ENCODE peak calls at places on chromosomes 7 and 10, in four cellular contexts. One of them, this sample, is unnamed.

GRCh38 chr10:82150123-82150900 is 275.3 kb downstream of the NRG3 start:
- DNase-seq in coronary artery: no peak
- DNase-seq in GM12865: peak; percentile 39
- DNase-seq in SK-N-SH: peak; percentile 32
- DNase-seq in this sample: peak; percentile 89

GRCh38 chr7:155763721-155764431 is 48.4 kb downstream of the SHH start:
- DNase-seq in coronary artery: no peak
- DNase-seq in GM12865: peak; percentile 73
- DNase-seq in SK-N-SH: no peak
- DNase-seq in this sample: no peak

GRCh38 chr10:458466-458865 is 231.0 kb downstream of the DIP2C start:
- DNase-seq in coronary artery: peak; percentile 33
- DNase-seq in GM12865: no peak
- DNase-seq in SK-N-SH: no peak
- DNase-seq in this sample: no peak

GRCh38 chr10:91239789-91240188 is 19.3 kb downstream of the PCGF5 start:
- DNase-seq in coronary artery: no peak
- DNase-seq in GM12865: no peak
- DNase-seq in SK-N-SH: no peak
- DNase-seq in this sample: no peak

GRCh38 chr10:103564799-103565365 is 71.4 kb downstream of the NEURL1 start:
- DNase-seq in coronary artery: no peak
- DNase-seq in GM12865: peak; percentile 37
- DNase-seq in SK-N-SH: peak; percentile 83
- DNase-seq in this sample: peak; percentile 57

GRCh38 chr7:121329460-121330052 is 756 bp downstream of the WNT16 start:
- DNase-seq in coronary artery: no peak
- DNase-seq in GM12865: peak; percentile 54
- DNase-seq in SK-N-SH: peak; percentile 78
- DNase-seq in this sample: no peak

GRCh38 chr10:47438857-47439474 is 44.9 kb downstream of the ANXA8 start:
- DNase-seq in coronary artery: no peak
- DNase-seq in GM12865: peak; percentile 28
- DNase-seq in SK-N-SH: peak; percentile 37
- DNase-seq in this sample: peak; percentile 31

GRCh38 chr7:156475179-156475578 is 165.4 kb upstream of the RNF32 start:
- DNase-seq in coronary artery: no peak
- DNase-seq in GM12865: peak; percentile 51
- DNase-seq in SK-N-SH: no peak
- DNase-seq in this sample: no peak

GRCh38 chr7:91267558-91267955 is 3.3 kb downstream of the FZD1 start:
- DNase-seq in coronary artery: no peak
- DNase-seq in GM12865: no peak
- DNase-seq in SK-N-SH: no peak
- DNase-seq in this sample: no peak

GRCh38 chr7:71131256-71131752 is 640 bp upstream of the GALNT17 start:
- DNase-seq in coronary artery: peak; percentile 76
- DNase-seq in GM12865: no peak
- DNase-seq in SK-N-SH: peak; percentile 69
- DNase-seq in this sample: peak; percentile 50

GRCh38 chr7:64946772-64947171 is 43.7 kb downstream of the ZNF273 start:
- DNase-seq in coronary artery: no peak
- DNase-seq in GM12865: no peak
- DNase-seq in SK-N-SH: peak; percentile 87
- DNase-seq in this sample: peak; percentile 34

GRCh38 chr7:114488696-114489095 is 74.1 kb downstream of the FOXP2 start:
- DNase-seq in coronary artery: no peak
- DNase-seq in GM12865: no peak
- DNase-seq in SK-N-SH: no peak
- DNase-seq in this sample: no peak

GRCh38 chr10:89465196-89465595 is 50.8 kb downstream of the IFIT5 start:
- DNase-seq in coronary artery: no peak
- DNase-seq in GM12865: no peak
- DNase-seq in SK-N-SH: no peak
- DNase-seq in this sample: no peak

GRCh38 chr10:65891073-65891981 is 1034.5 kb upstream of the LRRTM3 start:
- DNase-seq in coronary artery: no peak
- DNase-seq in GM12865: peak; percentile 56
- DNase-seq in SK-N-SH: no peak
- DNase-seq in this sample: no peak

GRCh38 chr7:159004411-159004810 is 140.3 kb downstream of the VIPR2 start:
- DNase-seq in coronary artery: no peak
- DNase-seq in GM12865: no peak
- DNase-seq in SK-N-SH: no peak
- DNase-seq in this sample: no peak

GRCh38 chr7:90530263-90530662 is 60.8 kb downstream of the PTTG1IP2 start:
- DNase-seq in coronary artery: no peak
- DNase-seq in GM12865: no peak
- DNase-seq in SK-N-SH: no peak
- DNase-seq in this sample: no peak

GRCh38 chr10:118995739-118996138 is 33.8 kb upstream of the NANOS1 start:
- DNase-seq in coronary artery: no peak
- DNase-seq in GM12865: no peak
- DNase-seq in SK-N-SH: no peak
- DNase-seq in this sample: no peak

GRCh38 chr10:34758447-34758996 is 56.6 kb downstream of the PARD3 start:
- DNase-seq in coronary artery: no peak
- DNase-seq in GM12865: peak; percentile 9
- DNase-seq in SK-N-SH: no peak
- DNase-seq in this sample: no peak

GRCh38 chr7:44212018-44212417 is 11.2 kb downstream of the YKT6 start:
- DNase-seq in coronary artery: no peak
- DNase-seq in GM12865: no peak
- DNase-seq in SK-N-SH: no peak
- DNase-seq in this sample: no peak

GRCh38 chr10:86757110-86757790 is 831 bp downstream of the BMPR1A start:
- DNase-seq in coronary artery: peak; percentile 79
- DNase-seq in GM12865: peak; percentile 19
- DNase-seq in SK-N-SH: no peak
- DNase-seq in this sample: peak; percentile 24

GRCh38 chr7:39400836-39401235 is 165.4 kb upstream of the YAE1 start:
- DNase-seq in coronary artery: no peak
- DNase-seq in GM12865: no peak
- DNase-seq in SK-N-SH: no peak
- DNase-seq in this sample: no peak

GRCh38 chr7:42250411-42250810 is 13.4 kb upstream of the GLI3 start:
- DNase-seq in coronary artery: no peak
- DNase-seq in GM12865: no peak
- DNase-seq in SK-N-SH: no peak
- DNase-seq in this sample: no peak

GRCh38 chr7:43752411-43752810 is 6.1 kb upstream of the BLVRA start:
- DNase-seq in coronary artery: no peak
- DNase-seq in GM12865: no peak
- DNase-seq in SK-N-SH: no peak
- DNase-seq in this sample: no peak

GRCh38 chr10:119494224-119495060 is 48.1 kb downstream of the RGS10 start:
- DNase-seq in coronary artery: no peak
- DNase-seq in GM12865: no peak
- DNase-seq in SK-N-SH: no peak
- DNase-seq in this sample: no peak

GRCh38 chr7:122161628-122162027 is 17.6 kb upstream of the AASS start:
- DNase-seq in coronary artery: no peak
- DNase-seq in GM12865: no peak
- DNase-seq in SK-N-SH: no peak
- DNase-seq in this sample: no peak

GRCh38 chr7:112296416-112296815 is 89.9 kb downstream of the ZNF277 start:
- DNase-seq in coronary artery: no peak
- DNase-seq in GM12865: no peak
- DNase-seq in SK-N-SH: no peak
- DNase-seq in this sample: no peak

GRCh38 chr10:129074939-129075338 is 392.1 kb upstream of the MGMT start:
- DNase-seq in coronary artery: no peak
- DNase-seq in GM12865: no peak
- DNase-seq in SK-N-SH: no peak
- DNase-seq in this sample: no peak

GRCh38 chr7:152661479-152661878 is 14.5 kb downstream of the XRCC2 start:
- DNase-seq in coronary artery: no peak
- DNase-seq in GM12865: no peak
- DNase-seq in SK-N-SH: no peak
- DNase-seq in this sample: no peak

GRCh38 chr10:34124522-34125035 is 690.5 kb downstream of the PARD3 start:
- DNase-seq in coronary artery: no peak
- DNase-seq in GM12865: no peak
- DNase-seq in SK-N-SH: no peak
- DNase-seq in this sample: no peak

GRCh38 chr7:28520074-28521015 is 108.0 kb downstream of the CREB5 start:
- DNase-seq in coronary artery: no peak
- DNase-seq in GM12865: no peak
- DNase-seq in SK-N-SH: no peak
- DNase-seq in this sample: no peak

GRCh38 chr7:138663741-138664710 is 37.1 kb downstream of the SVOPL start:
- DNase-seq in coronary artery: no peak
- DNase-seq in GM12865: no peak
- DNase-seq in SK-N-SH: peak; percentile 42
- DNase-seq in this sample: peak; percentile 12

GRCh38 chr7:87507446-87507845 is 32.0 kb upstream of the ABCB4 start:
- DNase-seq in coronary artery: no peak
- DNase-seq in GM12865: no peak
- DNase-seq in SK-N-SH: no peak
- DNase-seq in this sample: no peak
- TF ChIP-seq CTCF in coronary artery: no peak
- TF ChIP-seq CTCF in GM12865: no peak
- TF ChIP-seq CTCF in SK-N-SH: peak; percentile 20
- TF ChIP-seq CTCF in this sample: no peak

DNA sequence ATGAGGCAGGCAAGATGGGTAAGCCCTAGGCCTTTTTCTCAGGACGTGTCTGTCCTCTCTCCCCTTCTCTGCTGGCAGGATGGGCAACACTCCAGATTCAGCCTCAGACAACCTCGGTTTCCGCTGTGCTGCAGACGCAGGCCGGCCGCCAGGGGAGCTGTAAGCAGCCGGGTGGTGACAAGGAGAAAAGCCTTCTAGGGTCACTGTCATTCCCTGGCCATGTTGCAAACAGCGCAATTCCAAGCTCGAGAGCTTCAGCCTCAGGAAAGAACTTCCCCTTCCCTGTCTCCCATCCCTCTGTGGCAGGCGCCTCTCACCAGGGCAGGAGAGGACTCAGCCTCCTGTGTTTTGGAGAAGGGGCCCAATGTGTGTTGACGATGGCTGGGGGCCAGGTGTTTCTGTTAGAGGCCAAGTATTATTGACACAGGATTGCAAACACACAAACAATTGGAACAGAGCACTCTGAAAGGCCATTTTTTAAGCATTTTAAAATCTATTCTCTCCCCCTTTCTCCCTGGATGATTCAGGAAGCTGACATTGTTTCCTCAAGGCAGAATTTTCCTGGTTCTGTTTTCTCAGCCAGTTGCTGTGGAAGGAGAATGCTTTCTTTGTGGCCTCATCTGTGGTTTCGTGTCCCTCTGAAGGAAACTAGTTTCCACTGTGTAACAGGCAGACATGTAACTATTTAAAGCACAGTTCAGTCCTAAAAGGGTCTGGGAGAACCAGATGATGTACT is 13.1 kb downstream of the PHKG1 start:
- DNase-seq in coronary artery: no peak
- DNase-seq in GM12865: no peak
- DNase-seq in SK-N-SH: peak; percentile 92
- DNase-seq in this sample: peak; percentile 88
- TF ChIP-seq CTCF in coronary artery: peak; percentile 80
- TF ChIP-seq CTCF in GM12865: no peak
- TF ChIP-seq CTCF in SK-N-SH: peak; percentile 82
- TF ChIP-seq CTCF in this sample: peak; percentile 89

GRCh38 chr7:16420649-16421332 is 547 bp downstream of the CRPPA start:
- DNase-seq in coronary artery: peak; percentile 84
- DNase-seq in GM12865: peak; percentile 56
- DNase-seq in SK-N-SH: peak; percentile 88
- DNase-seq in this sample: peak; percentile 85

GRCh38 chr7:16422100-16422430 is 727 bp upstream of the CRPPA start:
- DNase-seq in coronary artery: no peak
- DNase-seq in GM12865: no peak
- DNase-seq in SK-N-SH: no peak
- DNase-seq in this sample: no peak

GRCh38 chr7:16423761-16424160 is 2.4 kb upstream of the CRPPA start:
- DNase-seq in coronary artery: no peak
- DNase-seq in GM12865: no peak
- DNase-seq in SK-N-SH: no peak
- DNase-seq in this sample: no peak

GRCh38 chr7:16421333-16422099 is at the start of gene CRPPA:
- DNase-seq in coronary artery: no peak
- DNase-seq in GM12865: no peak
- DNase-seq in SK-N-SH: peak; percentile 79
- DNase-seq in this sample: peak; percentile 62

GRCh38 chr7:16422917-16423316 is 1.6 kb upstream of the CRPPA start:
- DNase-seq in coronary artery: no peak
- DNase-seq in GM12865: no peak
- DNase-seq in SK-N-SH: no peak
- DNase-seq in this sample: no peak
- TF ChIP-seq CTCF in coronary artery: no peak
- TF ChIP-seq CTCF in GM12865: no peak
- TF ChIP-seq CTCF in SK-N-SH: no peak
- TF ChIP-seq CTCF in this sample: peak; percentile 21

DNA sequence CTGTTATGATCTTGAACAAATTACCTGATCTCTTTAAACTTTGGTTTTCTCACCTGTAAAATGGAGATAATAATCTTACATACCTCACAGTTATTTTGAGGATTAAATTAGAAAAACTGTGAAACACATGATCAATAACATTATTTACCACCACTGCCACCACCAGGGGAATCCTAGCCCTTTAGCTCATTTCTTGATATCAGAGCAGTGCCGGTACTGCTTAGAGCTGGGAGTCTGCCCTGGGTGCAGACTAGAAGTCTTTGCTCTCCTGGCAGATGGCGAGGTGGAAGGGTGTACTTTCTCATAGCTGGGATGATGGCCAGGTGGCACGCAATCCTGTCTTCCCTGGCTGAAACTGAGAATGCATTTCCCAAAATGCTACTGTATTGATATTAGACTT is 12.7 kb upstream of the EFCAB10 start:
- DNase-seq in coronary artery: peak; percentile 5
- DNase-seq in GM12865: peak; percentile 43
- DNase-seq in SK-N-SH: no peak
- DNase-seq in this sample: no peak
- TF ChIP-seq CTCF in coronary artery: no peak
- TF ChIP-seq CTCF in GM12865: no peak
- TF ChIP-seq CTCF in SK-N-SH: no peak
- TF ChIP-seq CTCF in this sample: peak; percentile 28

GRCh38 chr10:92419740-92420553 is 129.0 kb downstream of the MARCHF5 start:
- DNase-seq in coronary artery: no peak
- DNase-seq in GM12865: no peak
- DNase-seq in SK-N-SH: no peak
- DNase-seq in this sample: no peak
- TF ChIP-seq CTCF in coronary artery: no peak
- TF ChIP-seq CTCF in GM12865: peak; percentile 9
- TF ChIP-seq CTCF in SK-N-SH: no peak
- TF ChIP-seq CTCF in this sample: no peak

This sample was measured in BE2C.